ENCODE peak calls at places on chromosomes 11 and 22, in seven cellular contexts. One of them, this sample, is unnamed.

GRCh38 chr11:16603890-16604783 is 134.3 kb upstream of the C11orf58 start:
- DNase-seq in neural progenitor cell: peak; percentile 64
- DNase-seq in naive thymus-derived CD4-positive, alpha-beta T cell: no peak
- DNase-seq in hepatocyte: peak; percentile 68
- DNase-seq in mesenchymal stem cell: peak; percentile 72
- DNase-seq in aorta: peak; percentile 82
- DNase-seq in GM23248: peak; percentile 48
- DNase-seq in this sample: no peak

GRCh38 chr22:41367680-41368542 is 13.8 kb upstream of the TEF start:
- DNase-seq in neural progenitor cell: peak; percentile 51
- DNase-seq in naive thymus-derived CD4-positive, alpha-beta T cell: no peak
- DNase-seq in hepatocyte: peak; percentile 47
- DNase-seq in mesenchymal stem cell: no peak
- DNase-seq in aorta: no peak
- DNase-seq in GM23248: peak; percentile 77
- DNase-seq in this sample: no peak

GRCh38 chr11:90220391-90220790 is 2.5 kb downstream of the CHORDC1 start:
- DNase-seq in neural progenitor cell: no peak
- DNase-seq in naive thymus-derived CD4-positive, alpha-beta T cell: no peak
- DNase-seq in hepatocyte: no peak
- DNase-seq in mesenchymal stem cell: peak; percentile 41
- DNase-seq in aorta: no peak
- DNase-seq in GM23248: peak; percentile 84
- DNase-seq in this sample: no peak

GRCh38 chr11:130523166-130523565 is 74.7 kb downstream of the ADAMTS15 start:
- DNase-seq in neural progenitor cell: no peak
- DNase-seq in naive thymus-derived CD4-positive, alpha-beta T cell: no peak
- DNase-seq in hepatocyte: no peak
- DNase-seq in mesenchymal stem cell: no peak
- DNase-seq in aorta: no peak
- DNase-seq in GM23248: peak; percentile 39
- DNase-seq in this sample: no peak

GRCh38 chr11:124070906-124071621 is 29.9 kb upstream of the OR10G7 start:
- DNase-seq in neural progenitor cell: peak; percentile 68
- DNase-seq in naive thymus-derived CD4-positive, alpha-beta T cell: peak; percentile 58
- DNase-seq in hepatocyte: peak; percentile 79
- DNase-seq in mesenchymal stem cell: peak; percentile 80
- DNase-seq in aorta: peak; percentile 88
- DNase-seq in GM23248: peak; percentile 66
- DNase-seq in this sample: peak; percentile 41

GRCh38 chr11:27718853-27719574 is 18.8 kb upstream of the BDNF start:
- DNase-seq in neural progenitor cell: peak; percentile 91
- DNase-seq in naive thymus-derived CD4-positive, alpha-beta T cell: no peak
- DNase-seq in hepatocyte: peak; percentile 72
- DNase-seq in mesenchymal stem cell: peak; percentile 82
- DNase-seq in aorta: peak; percentile 78
- DNase-seq in GM23248: peak; percentile 86
- DNase-seq in this sample: no peak

GRCh38 chr11:46050065-46050464 is 71.2 kb downstream of the PHF21A start:
- DNase-seq in neural progenitor cell: peak; percentile 75
- DNase-seq in naive thymus-derived CD4-positive, alpha-beta T cell: no peak
- DNase-seq in hepatocyte: peak; percentile 68
- DNase-seq in mesenchymal stem cell: peak; percentile 84
- DNase-seq in aorta: peak; percentile 81
- DNase-seq in GM23248: peak; percentile 87
- DNase-seq in this sample: no peak

GRCh38 chr11:6646631-6647281 is 8.9 kb downstream of the DCHS1 start:
- DNase-seq in neural progenitor cell: no peak
- DNase-seq in naive thymus-derived CD4-positive, alpha-beta T cell: peak; percentile 36
- DNase-seq in hepatocyte: peak; percentile 74
- DNase-seq in mesenchymal stem cell: peak; percentile 56
- DNase-seq in aorta: no peak
- DNase-seq in GM23248: peak; percentile 63
- DNase-seq in this sample: no peak

GRCh38 chr11:130448039-130448415 is 418 bp upstream of the ADAMTS15 start:
- DNase-seq in neural progenitor cell: no peak
- DNase-seq in naive thymus-derived CD4-positive, alpha-beta T cell: no peak
- DNase-seq in hepatocyte: no peak
- DNase-seq in mesenchymal stem cell: no peak
- DNase-seq in aorta: no peak
- DNase-seq in GM23248: no peak
- DNase-seq in this sample: no peak

GRCh38 chr11:107198490-107199007 is 180.3 kb upstream of the GUCY1A2 start:
- DNase-seq in neural progenitor cell: no peak
- DNase-seq in naive thymus-derived CD4-positive, alpha-beta T cell: no peak
- DNase-seq in hepatocyte: no peak
- DNase-seq in mesenchymal stem cell: no peak
- DNase-seq in aorta: no peak
- DNase-seq in GM23248: no peak
- DNase-seq in this sample: no peak

GRCh38 chr22:47178339-47178738 is 415.9 kb downstream of the TBC1D22A start:
- DNase-seq in neural progenitor cell: no peak
- DNase-seq in naive thymus-derived CD4-positive, alpha-beta T cell: no peak
- DNase-seq in hepatocyte: no peak
- DNase-seq in mesenchymal stem cell: no peak
- DNase-seq in aorta: peak; percentile 23
- DNase-seq in GM23248: no peak
- DNase-seq in this sample: no peak

GRCh38 chr11:130449996-130450419 is 1.6 kb downstream of the ADAMTS15 start:
- DNase-seq in neural progenitor cell: peak; percentile 90
- DNase-seq in naive thymus-derived CD4-positive, alpha-beta T cell: no peak
- DNase-seq in hepatocyte: peak; percentile 85
- DNase-seq in mesenchymal stem cell: peak; percentile 68
- DNase-seq in aorta: peak; percentile 95
- DNase-seq in GM23248: no peak
- DNase-seq in this sample: no peak

GRCh38 chr22:39592104-39593060 is 21.8 kb downstream of the CACNA1I start:
- DNase-seq in neural progenitor cell: peak; percentile 32
- DNase-seq in naive thymus-derived CD4-positive, alpha-beta T cell: no peak
- DNase-seq in hepatocyte: peak; percentile 72
- DNase-seq in mesenchymal stem cell: peak; percentile 85
- DNase-seq in aorta: peak; percentile 85
- DNase-seq in GM23248: peak; percentile 89
- DNase-seq in this sample: no peak

GRCh38 chr11:88704505-88704904 is 361.3 kb downstream of the GRM5 start:
- DNase-seq in neural progenitor cell: peak; percentile 40
- DNase-seq in naive thymus-derived CD4-positive, alpha-beta T cell: no peak
- DNase-seq in hepatocyte: peak; percentile 8
- DNase-seq in mesenchymal stem cell: no peak
- DNase-seq in aorta: no peak
- DNase-seq in GM23248: peak; percentile 20
- DNase-seq in this sample: no peak

GRCh38 chr11:63837719-63838118 is 1.2 kb upstream of the MARK2 start:
- DNase-seq in neural progenitor cell: no peak
- DNase-seq in naive thymus-derived CD4-positive, alpha-beta T cell: no peak
- DNase-seq in hepatocyte: no peak
- DNase-seq in mesenchymal stem cell: no peak
- DNase-seq in aorta: peak; percentile 67
- DNase-seq in GM23248: no peak
- DNase-seq in this sample: no peak

GRCh38 chr22:32335471-32335870 is 22.2 kb upstream of the RFPL3 start:
- DNase-seq in neural progenitor cell: peak; percentile 45
- DNase-seq in naive thymus-derived CD4-positive, alpha-beta T cell: no peak
- DNase-seq in hepatocyte: no peak
- DNase-seq in mesenchymal stem cell: no peak
- DNase-seq in aorta: no peak
- DNase-seq in GM23248: no peak
- DNase-seq in this sample: no peak

GRCh38 chr22:24985824-24986214 is 33.3 kb downstream of the KIAA1671 start:
- DNase-seq in neural progenitor cell: no peak
- DNase-seq in naive thymus-derived CD4-positive, alpha-beta T cell: no peak
- DNase-seq in hepatocyte: no peak
- DNase-seq in mesenchymal stem cell: peak; percentile 98
- DNase-seq in aorta: no peak
- DNase-seq in GM23248: peak; percentile 27
- DNase-seq in this sample: no peak

GRCh38 chr22:24986816-24987215 is 34.3 kb downstream of the KIAA1671 start:
- DNase-seq in neural progenitor cell: no peak
- DNase-seq in naive thymus-derived CD4-positive, alpha-beta T cell: no peak
- DNase-seq in hepatocyte: no peak
- DNase-seq in mesenchymal stem cell: no peak
- DNase-seq in aorta: no peak
- DNase-seq in GM23248: no peak
- DNase-seq in this sample: no peak

GRCh38 chr22:24989541-24989951 is 37.0 kb downstream of the KIAA1671 start:
- DNase-seq in neural progenitor cell: no peak
- DNase-seq in naive thymus-derived CD4-positive, alpha-beta T cell: no peak
- DNase-seq in hepatocyte: no peak
- DNase-seq in mesenchymal stem cell: no peak
- DNase-seq in aorta: no peak
- DNase-seq in GM23248: no peak
- DNase-seq in this sample: no peak

GRCh38 chr22:24990344-24990905 is 37.9 kb downstream of the KIAA1671 start:
- DNase-seq in neural progenitor cell: no peak
- DNase-seq in naive thymus-derived CD4-positive, alpha-beta T cell: no peak
- DNase-seq in hepatocyte: no peak
- DNase-seq in mesenchymal stem cell: no peak
- DNase-seq in aorta: no peak
- DNase-seq in GM23248: no peak
- DNase-seq in this sample: no peak

DNA sequence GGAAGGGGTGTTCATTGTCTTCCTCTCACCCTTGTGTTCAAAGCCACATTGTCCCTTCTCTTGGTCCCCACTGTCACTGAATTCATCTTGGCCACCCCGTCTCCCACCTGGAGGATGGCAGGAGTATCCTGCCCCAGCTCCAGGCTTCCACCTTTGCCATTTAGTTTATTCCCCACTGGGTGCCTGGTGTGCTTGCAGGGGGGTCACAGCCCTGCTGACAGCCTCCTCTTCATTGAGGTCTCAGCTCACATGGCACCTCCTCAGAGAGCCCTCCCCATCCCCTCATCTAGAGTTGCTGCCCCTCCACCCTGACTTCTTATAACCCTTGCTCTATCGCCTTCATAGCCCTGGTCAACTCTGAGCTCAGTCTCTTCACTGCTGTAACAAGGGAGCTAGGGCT is 36.6 kb downstream of the KIAA1671 start:
- DNase-seq in neural progenitor cell: no peak
- DNase-seq in naive thymus-derived CD4-positive, alpha-beta T cell: no peak
- DNase-seq in hepatocyte: no peak
- DNase-seq in mesenchymal stem cell: no peak
- DNase-seq in aorta: no peak
- DNase-seq in GM23248: no peak
- DNase-seq in this sample: no peak
- H3K27ac ChIP-seq in neural progenitor cell: peak overlapping the region; percentile 1
- H3K27ac ChIP-seq in naive thymus-derived CD4-positive, alpha-beta T cell: no peak overlapping the region
- H3K27ac ChIP-seq in hepatocyte: no peak overlapping the region
- H3K27ac ChIP-seq in mesenchymal stem cell: no peak overlapping the region
- H3K27ac ChIP-seq in aorta: no peak overlapping the region
- H3K27ac ChIP-seq in GM23248: no peak overlapping the region
- H3K27ac ChIP-seq in this sample: no peak overlapping the region

GRCh38 chr11:61303725-61304124 is 8.6 kb upstream of the VWCE start:
- DNase-seq in neural progenitor cell: no peak
- DNase-seq in naive thymus-derived CD4-positive, alpha-beta T cell: no peak
- DNase-seq in hepatocyte: no peak
- DNase-seq in mesenchymal stem cell: no peak
- DNase-seq in aorta: no peak
- DNase-seq in GM23248: no peak
- DNase-seq in this sample: no peak
- H3K4me1 ChIP-seq in neural progenitor cell: no peaks in the 10 kb centered on the region
- H3K4me1 ChIP-seq in naive thymus-derived CD4-positive, alpha-beta T cell: no peaks in the 10 kb centered on the region
- H3K4me1 ChIP-seq in hepatocyte: no peaks in the 10 kb centered on the region
- H3K4me1 ChIP-seq in mesenchymal stem cell: peaks cover under 1% of the 10 kb centered on the region
- H3K4me1 ChIP-seq in aorta: no peaks in the 10 kb centered on the region
- H3K4me1 ChIP-seq in GM23248: peaks cover 3% of the 10 kb centered on the region
- H3K4me1 ChIP-seq in this sample: no peaks in the 10 kb centered on the region

DNA sequence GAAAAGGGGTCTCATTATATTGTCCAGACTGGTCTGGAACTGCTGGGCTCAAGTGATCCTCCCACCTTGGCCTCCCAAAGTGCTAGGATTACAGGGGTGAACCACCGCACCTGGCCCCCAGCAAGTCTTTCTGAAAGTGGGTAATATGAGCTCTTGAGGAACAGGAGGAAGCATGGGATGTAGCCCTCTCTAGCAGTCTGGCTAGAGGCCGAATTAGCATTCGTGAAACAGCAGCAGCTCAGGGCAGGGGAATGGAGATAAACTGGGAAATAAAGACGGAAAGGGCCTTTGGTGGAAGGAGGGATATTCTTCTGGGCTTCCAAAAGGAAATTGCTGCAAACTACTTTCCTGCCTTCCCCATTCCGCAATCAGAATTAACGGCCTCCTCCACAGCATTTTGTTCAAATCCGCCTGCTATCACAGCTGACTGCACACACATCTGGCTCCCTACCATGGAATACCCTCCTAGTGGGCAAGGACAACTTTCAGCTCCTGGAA is 44.3 kb downstream of the MICAL3 start:
- DNase-seq in neural progenitor cell: no peak
- DNase-seq in naive thymus-derived CD4-positive, alpha-beta T cell: no peak
- DNase-seq in hepatocyte: no peak
- DNase-seq in mesenchymal stem cell: no peak
- DNase-seq in aorta: no peak
- DNase-seq in GM23248: no peak
- DNase-seq in this sample: no peak
- H3K4me3 ChIP-seq in neural progenitor cell: no peak overlapping the region
- H3K4me3 ChIP-seq in naive thymus-derived CD4-positive, alpha-beta T cell: peak overlapping the region; percentile 19
- H3K4me3 ChIP-seq in hepatocyte: no peak overlapping the region
- H3K4me3 ChIP-seq in mesenchymal stem cell: no peak overlapping the region
- H3K4me3 ChIP-seq in aorta: no peak overlapping the region
- H3K4me3 ChIP-seq in GM23248: peak overlapping the region; percentile 33
- H3K4me3 ChIP-seq in this sample: peak overlapping the region; percentile 34

GRCh38 chr11:102158151-102158734 is 48.0 kb downstream of the YAP1 start:
- DNase-seq in neural progenitor cell: no peak
- DNase-seq in naive thymus-derived CD4-positive, alpha-beta T cell: no peak
- DNase-seq in hepatocyte: no peak
- DNase-seq in mesenchymal stem cell: no peak
- DNase-seq in aorta: no peak
- DNase-seq in GM23248: peak; percentile 46
- DNase-seq in this sample: no peak

GRCh38 chr11:102153082-102153481 is 42.8 kb downstream of the YAP1 start:
- DNase-seq in neural progenitor cell: no peak
- DNase-seq in naive thymus-derived CD4-positive, alpha-beta T cell: no peak
- DNase-seq in hepatocyte: no peak
- DNase-seq in mesenchymal stem cell: no peak
- DNase-seq in aorta: no peak
- DNase-seq in GM23248: peak; percentile 38
- DNase-seq in this sample: no peak

GRCh38 chr11:102155676-102156075 is 45.4 kb downstream of the YAP1 start:
- DNase-seq in neural progenitor cell: no peak
- DNase-seq in naive thymus-derived CD4-positive, alpha-beta T cell: no peak
- DNase-seq in hepatocyte: no peak
- DNase-seq in mesenchymal stem cell: peak; percentile 43
- DNase-seq in aorta: no peak
- DNase-seq in GM23248: peak; percentile 33
- DNase-seq in this sample: no peak

GRCh38 chr11:102154806-102155205 is 44.6 kb downstream of the YAP1 start:
- DNase-seq in neural progenitor cell: no peak
- DNase-seq in naive thymus-derived CD4-positive, alpha-beta T cell: no peak
- DNase-seq in hepatocyte: no peak
- DNase-seq in mesenchymal stem cell: peak; percentile 64
- DNase-seq in aorta: no peak
- DNase-seq in GM23248: no peak
- DNase-seq in this sample: no peak

DNA sequence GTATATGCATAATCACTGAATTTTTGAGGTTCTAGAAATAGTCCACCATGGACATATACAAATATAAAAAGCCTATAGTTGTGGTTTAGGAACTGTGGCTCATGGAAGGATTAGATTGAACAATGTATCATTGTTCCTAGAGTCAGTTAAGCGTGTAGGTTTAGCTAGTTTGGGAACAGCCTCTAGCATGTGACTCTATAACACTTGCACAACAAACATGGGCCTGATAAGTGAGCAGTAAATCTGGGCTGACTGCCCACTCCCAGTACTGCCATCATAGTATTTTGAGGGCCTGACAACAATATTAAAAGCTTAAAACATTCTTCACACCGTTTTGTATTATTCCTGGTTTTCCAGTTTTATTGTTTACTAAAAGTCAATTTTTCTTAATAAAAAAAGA is 47.0 kb downstream of the YAP1 start:
- DNase-seq in neural progenitor cell: peak; percentile 25
- DNase-seq in naive thymus-derived CD4-positive, alpha-beta T cell: no peak
- DNase-seq in hepatocyte: peak; percentile 49
- DNase-seq in mesenchymal stem cell: peak; percentile 59
- DNase-seq in aorta: no peak
- DNase-seq in GM23248: peak; percentile 73
- DNase-seq in this sample: no peak
- H3K27ac ChIP-seq in neural progenitor cell: no peak overlapping the region
- H3K27ac ChIP-seq in naive thymus-derived CD4-positive, alpha-beta T cell: no peak overlapping the region
- H3K27ac ChIP-seq in hepatocyte: peak overlapping the region; percentile 39
- H3K27ac ChIP-seq in mesenchymal stem cell: no peak overlapping the region
- H3K27ac ChIP-seq in aorta: no peak overlapping the region
- H3K27ac ChIP-seq in GM23248: peak overlapping the region; percentile 15
- H3K27ac ChIP-seq in this sample: no peak overlapping the region